ENCODE peak calls at places on chromosomes 4 and X, in four cellular contexts. J is H1, H is A549, C is HepG2. M is an unnamed sample.

GRCh38 chrX:18885317-18886004 is 98.5 kb downstream of the PHKA2 start:
- DNase-seq in J (no peak), H (no peak), C (no peak), M (no peak)

GRCh38 chr4:45442466-45442865 is 681.4 kb downstream of the GABRG1 start:
- DNase-seq in J (no peak), H (no peak), C (no peak), M (no peak)

GRCh38 chrX:106246511-106246910 is 78.4 kb downstream of the PWWP3B start:
- DNase-seq in J (no peak), H (no peak), C (no peak), M (no peak)

GRCh38 chr4:57100979-57101629 is 9.1 kb downstream of the IGFBP7 start:
- DNase-seq in J (no peak), H (no peak), C (peak), M (no peak)

GRCh38 chr4:40662962-40663604 is 33.4 kb upstream of the RBM47 start:
- DNase-seq in J (no peak), H (no peak), C (peak), M (no peak)

GRCh38 chr4:76950846-76951321 is 1.3 kb downstream of the SEPTIN11 start:
- DNase-seq in J (no peak), H (peak), C (no peak), M (no peak)

GRCh38 chr4:102172341-102172740 is 172.9 kb downstream of the SLC39A8 start:
- DNase-seq in J (no peak), H (no peak), C (no peak), M (no peak)

GRCh38 chr4:154807042-154807630 is 26.1 kb downstream of the RBM46 start:
- DNase-seq in J (no peak), H (no peak), C (peak), M (peak)

GRCh38 chrX:73561791-73562190 is 1.2 kb upstream of the CHIC1 start:
- DNase-seq in J (no peak), H (no peak), C (no peak), M (no peak)

GRCh38 chrX:123422875-123423274 is 238.8 kb downstream of the GRIA3 start:
- DNase-seq in J (no peak), H (peak), C (peak), M (peak)

GRCh38 chr4:51932261-51932660 is 87.9 kb downstream of the LRRC66 start:
- DNase-seq in J (no peak), H (no peak), C (no peak), M (no peak)

GRCh38 chr4:174273960-174274359 is 9.5 kb downstream of the FBXO8 start:
- DNase-seq in J (no peak), H (no peak), C (no peak), M (no peak)

GRCh38 chr4:3324093-3324815 is 31.4 kb downstream of the RGS12 start:
- DNase-seq in J (peak), H (no peak), C (no peak), M (peak)

GRCh38 chr4:173527103-173527876 is 2.7 kb downstream of the HAND2 start:
- DNase-seq in J (peak), H (no peak), C (no peak), M (no peak)

GRCh38 chrX:9467181-9467580 is 2.3 kb downstream of the TBL1X start:
- DNase-seq in J (no peak), H (no peak), C (no peak), M (no peak)

GRCh38 chr4:15755321-15755750 is 22.8 kb upstream of the CD38 start:
- DNase-seq in J (no peak), H (no peak), C (no peak), M (no peak)

GRCh38 chr4:156941940-156942548 is 29.6 kb downstream of the PDGFC start:
- DNase-seq in J (no peak), H (peak), C (peak), M (no peak)
- TF ChIP-seq RNF2 in J (no peak), H (no peak), C (no peak), M (no peak)

GRCh38 chrX:17656556-17656955 is 80.7 kb upstream of the SCML1 start:
- DNase-seq in J (peak), H (no peak), C (no peak), M (no peak)

GRCh38 chrX:17654116-17654515 is 83.2 kb upstream of the SCML1 start:
- DNase-seq in J (no peak), H (no peak), C (no peak), M (no peak)

GRCh38 chrX:17656035-17656418 is 81.3 kb upstream of the SCML1 start:
- DNase-seq in J (peak), H (no peak), C (no peak), M (no peak)

DNA sequence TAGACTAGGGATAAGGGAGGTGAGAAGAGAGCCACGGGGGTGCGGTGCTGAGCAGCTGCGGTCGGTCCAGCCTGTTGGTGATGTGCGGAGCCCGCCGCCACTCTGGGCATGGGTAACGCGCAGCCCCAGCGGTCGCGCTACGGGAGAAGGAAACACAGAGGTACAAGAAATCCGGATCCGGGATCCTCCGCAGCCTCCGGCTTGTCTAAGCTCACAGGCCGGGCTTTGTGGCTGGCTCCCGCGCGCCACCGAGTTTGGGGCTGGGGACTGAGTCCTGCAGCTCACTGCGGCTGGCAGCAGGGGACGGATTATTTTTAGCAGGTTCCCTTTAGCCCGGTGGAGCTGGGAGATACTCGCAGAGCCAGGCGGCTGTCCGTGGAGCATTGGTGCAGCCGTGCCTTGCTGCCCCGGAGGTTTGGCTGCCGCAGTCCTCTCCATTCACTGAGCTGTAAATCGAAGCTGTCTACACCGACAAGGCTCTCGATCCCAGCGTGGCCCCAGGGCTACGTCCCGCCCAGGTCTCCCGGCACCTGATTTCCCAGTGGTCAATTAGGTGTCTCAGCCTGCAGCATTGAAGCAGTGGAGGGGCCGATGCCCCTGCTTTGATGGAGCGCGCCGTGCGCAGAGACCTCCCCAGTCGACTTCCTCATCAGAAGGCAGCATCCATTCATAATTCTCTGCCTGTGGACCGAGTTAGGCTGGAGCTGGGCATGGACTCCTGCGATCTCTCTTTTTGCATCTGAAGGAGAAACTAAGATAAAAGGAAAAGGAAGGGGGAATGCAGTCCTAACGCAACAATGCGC is 81.9 kb upstream of the SCML1 start:
- DNase-seq in J (peak), H (no peak), C (no peak), M (no peak)
- TF ChIP-seq CEBPB in J (no peak), H (no peak), C (no peak), M (no peak)

DNA sequence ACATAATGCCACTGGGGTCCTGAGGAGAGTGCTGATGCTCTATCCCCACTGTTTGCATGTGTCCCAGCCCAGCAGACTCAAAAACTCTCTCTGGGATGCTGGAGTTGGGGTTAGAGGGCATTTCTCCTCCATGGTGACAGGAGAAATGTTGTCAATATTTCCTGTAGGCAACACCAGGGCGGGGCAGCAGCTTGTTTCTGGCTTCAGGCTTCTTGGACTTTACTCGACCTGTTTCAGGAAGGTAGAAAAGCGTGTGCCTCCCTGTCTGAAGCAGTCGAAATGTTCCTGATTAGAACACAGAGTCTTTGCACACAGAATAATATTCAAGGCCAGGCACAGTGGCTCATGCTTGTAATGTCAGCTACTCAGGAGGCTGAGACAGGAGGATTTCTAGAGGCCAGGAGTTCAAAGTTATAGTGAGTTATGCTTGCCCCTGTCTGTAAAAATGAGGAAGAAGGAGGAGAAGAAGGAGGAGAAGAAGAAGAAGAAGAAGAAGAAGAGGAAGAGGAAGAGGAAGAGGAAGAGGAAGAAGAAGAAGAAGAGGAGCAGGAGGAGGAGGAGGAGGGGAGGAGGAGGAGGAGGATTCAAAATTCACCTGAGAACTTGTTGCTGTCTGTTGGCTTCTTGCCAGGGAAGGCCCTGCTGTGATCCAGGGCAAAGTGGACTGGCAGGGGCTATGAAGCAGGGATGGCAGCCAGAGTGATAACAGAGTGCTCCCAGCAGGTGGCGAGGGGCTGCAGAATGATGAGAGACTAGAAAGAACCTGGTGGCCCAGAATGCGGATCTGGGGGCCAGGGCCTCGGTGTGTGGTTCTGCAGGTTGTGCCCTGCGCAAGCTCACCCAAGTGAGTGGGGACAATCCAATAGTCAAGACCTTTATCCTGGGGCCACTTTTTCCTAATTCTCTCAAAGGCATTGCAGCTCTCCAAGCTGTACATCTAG is 82.9 kb downstream of the RTL5 start:
- DNase-seq in J (no peak), H (no peak), C (no peak), M (no peak)
- TF ChIP-seq RNF2 in J (no peak), H (no peak), C (no peak), M (no peak)

GRCh38 chr4:183821090-183821853 is 83.8 kb upstream of the STOX2 start:
- DNase-seq in J (no peak), H (no peak), C (no peak), M (no peak)
- TF ChIP-seq CEBPB in J (no peak), H (no peak), C (no peak), M (no peak)

GRCh38 chr4:123415977-123416376 is 19.4 kb downstream of the SPRY1 start:
- DNase-seq in J (no peak), H (no peak), C (peak), M (peak)
- TF ChIP-seq RNF2 in J (no peak), H (no peak), C (no peak), M (peak)

GRCh38 chr4:53813991-53814390 is 222.7 kb upstream of the LNX1 start:
- DNase-seq in J (no peak), H (no peak), C (no peak), M (no peak)
- TF ChIP-seq CEBPB in J (no peak), H (no peak), C (no peak), M (no peak)

M was measured in K562.